ENCODE peak calls at places on chromosome 2, in seven cellular contexts. W, R, M, E, I, Z and Y are unnamed samples.

GRCh38 chr2:96869824-96870630 is at the start of gene SEMA4C:
- DNase-seq in E (peak), Z (no peak), I (peak), W (peak), M (peak), R (peak), Y (peak)

GRCh38 chr2:46181306-46181705 is 115.9 kb upstream of the EPAS1 start:
- DNase-seq in M (no peak), W (no peak), E (no peak), R (no peak), Z (no peak), I (no peak), Y (no peak)

GRCh38 chr2:171389780-171390179 is 44.0 kb downstream of the METTL8 start:
- DNase-seq in W (no peak), E (no peak), M (no peak), Z (no peak), R (no peak), I (no peak), Y (no peak)

GRCh38 chr2:109045505-109045904 is 56.5 kb upstream of the EDAR start:
- DNase-seq in W (no peak), M (no peak), I (no peak), R (no peak), Z (no peak), E (no peak), Y (no peak)

GRCh38 chr2:71827973-71828372 is 319.7 kb downstream of the CYP26B1 start:
- DNase-seq in Z (no peak), E (no peak), I (no peak), M (no peak), W (no peak), R (no peak), Y (no peak)

GRCh38 chr2:241950413-241950863 is 80.9 kb downstream of the RTP5 start:
- DNase-seq in M (no peak), W (no peak), Z (no peak), E (no peak), I (no peak), R (no peak), Y (no peak)

GRCh38 chr2:212595036-212595654 is 56.5 kb upstream of the ERBB4 start:
- DNase-seq in M (no peak), W (no peak), Z (peak), I (no peak), E (no peak), R (peak), Y (no peak)

GRCh38 chr2:48540237-48540935 is 10.4 kb downstream of the STON1 start:
- DNase-seq in M (no peak), R (no peak), I (no peak), Z (no peak), E (no peak), W (no peak), Y (no peak)

GRCh38 chr2:79040967-79041582 is 15.6 kb downstream of the REG3G start:
- DNase-seq in I (no peak), Z (no peak), W (no peak), R (no peak), E (no peak), M (no peak), Y (no peak)

GRCh38 chr2:7450188-7451156 is 533.3 kb downstream of the RNF144A start:
- DNase-seq in R (no peak), W (no peak), Z (no peak), M (peak), I (no peak), E (no peak), Y (no peak)

GRCh38 chr2:73033766-73034381 is 37.6 kb downstream of the SFXN5 start:
- DNase-seq in R (no peak), E (no peak), Z (no peak), W (no peak), M (no peak), I (no peak), Y (no peak)

GRCh38 chr2:98412751-98413445 is 31.8 kb upstream of the INPP4A start:
- DNase-seq in R (peak), Z (no peak), W (no peak), E (peak), M (peak), I (peak), Y (no peak)